ENCODE peak calls at places on chromosomes 11 and 22, in seven cellular contexts. G, Q, J, Z, W, T and R are unnamed samples.
A peak's percentile ranks its signal among the peaks of the same experiment; 100 is the strongest.

GRCh38 chr22:50610041-50610451 is 9.5 kb downstream of the MAPK8IP2 start:
- DNase-seq in G (no peak), Q (no peak), J (no peak), Z (no peak), W (no peak), T (no peak), R (no peak)

GRCh38 chr22:38796262-38796957 is 2.5 kb upstream of the DNAL4 start:
- DNase-seq in G (no peak), Q (no peak), J (no peak), Z (no peak), W (no peak), T (no peak), R (no peak)

GRCh38 chr11:91800208-91800914 is 424.3 kb upstream of the FAT3 start:
- DNase-seq in G (no peak), Q (no peak), J (no peak), Z (no peak), W (no peak), T (no peak), R (peak; percentile 19)

GRCh38 chr11:76197332-76197731 is 9.0 kb downstream of the WNT11 start:
- DNase-seq in G (no peak), Q (no peak), J (no peak), Z (no peak), W (no peak), T (no peak), R (no peak)

GRCh38 chr11:132850106-132850505 is 682.2 kb downstream of the OPCML start:
- DNase-seq in G (no peak), Q (no peak), J (no peak), Z (no peak), W (no peak), T (no peak), R (no peak)

GRCh38 chr11:17744151-17744940 is 9.8 kb downstream of the KCNC1 start:
- DNase-seq in G (no peak), Q (no peak), J (peak; percentile 34), Z (no peak), W (no peak), T (no peak), R (no peak)

GRCh38 chr11:75668508-75669297 is at the start of gene MAP6:
- DNase-seq in G (peak; percentile 19), Q (peak; percentile 11), J (no peak), Z (no peak), W (peak; percentile 24), T (no peak), R (peak; percentile 41)

GRCh38 chr11:132312616-132313210 is 942.3 kb downstream of the NTM start:
- DNase-seq in G (no peak), Q (peak; percentile 5), J (no peak), Z (no peak), W (no peak), T (no peak), R (no peak)

GRCh38 chr11:56917708-56918450 is 70.8 kb upstream of the OR5AK2 start:
- DNase-seq in G (no peak), Q (no peak), J (no peak), Z (no peak), W (no peak), T (no peak), R (no peak)

GRCh38 chr11:45801723-45802315 is 3.1 kb upstream of the SLC35C1 start:
- DNase-seq in G (no peak), Q (peak; percentile 40), J (no peak), Z (no peak), W (no peak), T (no peak), R (no peak)

GRCh38 chr22:29205598-29206371 is at the start of gene EMID1:
- DNase-seq in G (no peak), Q (no peak), J (peak; percentile 75), Z (no peak), W (peak; percentile 62), T (no peak), R (peak; percentile 48)

GRCh38 chr11:57761301-57762234 is at the start of gene CTNND1:
- DNase-seq in G (peak; percentile 97), Q (peak; percentile 96), J (peak; percentile 82), Z (peak; percentile 88), W (peak; percentile 83), T (peak; percentile 96), R (peak; percentile 75)

GRCh38 chr22:39994046-39994565 is 648 bp upstream of the FAM83F start:
- DNase-seq in G (no peak), Q (peak; percentile 78), J (no peak), Z (no peak), W (no peak), T (no peak), R (no peak)

GRCh38 chr11:518463-519202 is 11.6 kb upstream of the RNH1 start:
- DNase-seq in G (peak; percentile 97), Q (peak; percentile 93), J (peak; percentile 96), Z (peak; percentile 92), W (peak; percentile 89), T (peak; percentile 60), R (peak; percentile 88)

GRCh38 chr11:102046841-102047240 is 396 bp upstream of the CFAP300 start:
- DNase-seq in G (no peak), Q (no peak), J (no peak), Z (no peak), W (no peak), T (no peak), R (no peak)

GRCh38 chr11:87347441-87347840 is 309.7 kb downstream of the TMEM135 start:
- DNase-seq in G (no peak), Q (no peak), J (no peak), Z (no peak), W (no peak), T (no peak), R (no peak)

GRCh38 chr11:83641511-83641910 is 355.3 kb upstream of the CCDC90B start:
- DNase-seq in G (no peak), Q (no peak), J (no peak), Z (no peak), W (no peak), T (no peak), R (peak; percentile 18)

GRCh38 chr22:25651332-25651731 is 86.9 kb downstream of the GRK3 start:
- DNase-seq in G (no peak), Q (no peak), J (no peak), Z (no peak), W (no peak), T (no peak), R (no peak)

GRCh38 chr22:45991108-45991507 is 14.1 kb upstream of the WNT7B start:
- DNase-seq in G (no peak), Q (no peak), J (no peak), Z (no peak), W (no peak), T (no peak), R (no peak)

GRCh38 chr11:35365961-35366360 is 53.4 kb downstream of the SLC1A2 start:
- DNase-seq in G (no peak), Q (no peak), J (no peak), Z (no peak), W (no peak), T (no peak), R (no peak)

GRCh38 chr22:29722151-29722550 is 2.3 kb downstream of the CABP7 start:
- DNase-seq in G (no peak), Q (no peak), J (no peak), Z (no peak), W (no peak), T (no peak), R (no peak)

GRCh38 chr22:35380537-35381423 is at the start of gene HMOX1:
- DNase-seq in G (peak; percentile 84), Q (peak; percentile 61), J (peak; percentile 98), Z (peak; percentile 93), W (peak; percentile 96), T (peak; percentile 76), R (peak; percentile 92)

GRCh38 chr22:41445171-41446056 is 1.2 kb downstream of the TOB2 start:
- DNase-seq in G (peak; percentile 7), Q (peak; percentile 22), J (no peak), Z (peak; percentile 37), W (peak; percentile 28), T (no peak), R (no peak)

DNA sequence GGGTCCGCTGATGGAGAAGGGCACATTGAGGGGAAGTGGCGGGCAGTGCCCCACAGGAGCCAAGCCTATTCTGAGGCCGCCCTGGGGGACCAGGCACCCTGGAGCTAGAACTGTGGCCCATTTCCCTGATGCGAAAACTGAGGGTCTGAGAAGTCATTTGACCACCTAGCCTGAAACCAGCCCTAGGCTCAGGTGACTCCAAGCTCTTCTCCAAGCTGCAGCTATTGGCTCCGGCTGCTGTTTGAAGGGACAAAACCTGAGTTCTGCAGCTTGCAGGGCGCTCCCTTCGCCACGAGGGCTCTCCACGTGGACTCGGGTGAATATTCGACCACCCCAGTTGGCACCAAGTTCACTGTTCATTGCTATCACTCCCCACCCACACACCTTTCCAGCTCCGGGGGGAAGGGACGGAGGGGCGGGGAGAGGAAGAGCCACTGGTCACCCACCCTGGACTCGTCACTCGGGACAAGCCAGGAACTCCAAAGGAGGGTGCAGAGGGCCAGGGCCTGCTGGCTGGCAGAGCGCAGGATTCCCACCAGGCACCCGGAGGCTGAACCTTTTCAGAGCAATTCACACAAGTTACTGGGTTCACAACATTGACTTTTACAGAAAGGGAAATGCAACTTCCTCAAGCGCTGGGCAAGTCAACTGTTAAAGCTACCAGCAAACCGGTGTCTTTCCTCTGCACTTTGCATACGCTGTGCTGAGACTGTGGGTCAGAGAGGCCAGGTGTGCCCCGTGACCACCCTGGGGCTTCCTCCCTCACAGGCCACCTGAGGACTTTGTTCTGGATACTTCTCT is 1.1 kb upstream of the RAC2 start:
- DNase-seq in G (no peak), Q (no peak), J (peak; percentile 8), Z (no peak), W (peak; percentile 23), T (no peak), R (no peak)
- H3K27me3 ChIP-seq in G (no peaks in the 10 kb centered on the region), Q (no peaks in the 10 kb centered on the region), J (peaks cover 11% of the 10 kb centered on the region), Z (peaks cover 3% of the 10 kb centered on the region), W (no peaks in the 10 kb centered on the region), T (no peaks in the 10 kb centered on the region), R (peaks cover 50% of the 10 kb centered on the region)

GRCh38 chr11:29120329-29120695 is 896.5 kb downstream of the KCNA4 start:
- DNase-seq in G (no peak), Q (peak; percentile 4), J (no peak), Z (no peak), W (no peak), T (no peak), R (no peak)
- H3K4me3 ChIP-seq in G (no peak overlapping the region), Q (no peak overlapping the region), J (no peak overlapping the region), Z (no peak overlapping the region), W (no peak overlapping the region), T (peak overlapping the region; percentile 10), R (no peak overlapping the region)

GRCh38 chr11:118572075-118572913 is at the start of gene ARCN1:
- DNase-seq in G (peak; percentile 53), Q (peak; percentile 46), J (peak; percentile 91), Z (peak; percentile 79), W (peak; percentile 83), T (no peak), R (peak; percentile 80)

GRCh38 chr11:118570787-118571186 is 1.4 kb upstream of the ARCN1 start:
- DNase-seq in G (no peak), Q (no peak), J (no peak), Z (no peak), W (no peak), T (no peak), R (no peak)

GRCh38 chr11:118572914-118573550 is 823 bp downstream of the ARCN1 start:
- DNase-seq in G (peak; percentile 59), Q (peak; percentile 55), J (no peak), Z (no peak), W (no peak), T (no peak), R (no peak)

GRCh38 chr11:118565062-118565461 is 669 bp downstream of the IFT46 start:
- DNase-seq in G (peak; percentile 13), Q (no peak), J (no peak), Z (no peak), W (no peak), T (no peak), R (peak; percentile 21)

GRCh38 chr11:118569670-118570069 is 2.5 kb upstream of the ARCN1 start:
- DNase-seq in G (no peak), Q (no peak), J (no peak), Z (no peak), W (no peak), T (no peak), R (no peak)
- H3K27me3 ChIP-seq in G (no peaks in the 10 kb centered on the region), Q (no peaks in the 10 kb centered on the region), J (no peaks in the 10 kb centered on the region), Z (no peaks in the 10 kb centered on the region), W (no peaks in the 10 kb centered on the region), T (no peaks in the 10 kb centered on the region), R (no peaks in the 10 kb centered on the region)

GRCh38 chr22:37427128-37427710 is at the start of gene ELFN2:
- DNase-seq in G (no peak), Q (no peak), J (no peak), Z (no peak), W (peak; percentile 48), T (no peak), R (no peak)
- H3K4me3 ChIP-seq in G (peak within 1 kb of the TSS; percentile 71), Q (peak within 1 kb of the TSS; percentile 55), J (peak within 1 kb of the TSS; percentile 39), Z (peak within 1 kb of the TSS; percentile 27), W (peak within 1 kb of the TSS; percentile 54), T (peak within 1 kb of the TSS; percentile 65), R (peak within 1 kb of the TSS; percentile 54)